ENCODE peak calls at places on chromosome 14, in seven cellular contexts. L is SK-N-SH, Z is HCT116, T is GM12878, I is K562, S is H1, R is HepG2. X is an unnamed sample.
A peak's percentile ranks its signal among the peaks of the same experiment; 100 is the strongest.

GRCh38 chr14:97298775-97299174 is 501.6 kb downstream of the VRK1 start:
- DNase-seq in I (no peak), L (no peak), R (no peak), T (no peak), S (no peak), Z (no peak), X (no peak)

GRCh38 chr14:37515761-37516160 is 79.3 kb downstream of the FOXA1 start:
- DNase-seq in Z (no peak), S (no peak), R (no peak), L (no peak), T (no peak), I (no peak), X (no peak)

GRCh38 chr14:50060871-50061663 is 55.3 kb downstream of the VCPKMT start:
- DNase-seq in I (peak; percentile 60), Z (no peak), R (peak; percentile 89), T (no peak), S (no peak), L (peak; percentile 66), X (peak; percentile 25)

GRCh38 chr14:61558271-61558670 is 137.0 kb upstream of the HIF1A start:
- DNase-seq in L (no peak), Z (no peak), R (no peak), S (no peak), I (no peak), T (no peak), X (no peak)

GRCh38 chr14:68293404-68293803 is 473.8 kb downstream of the RAD51B start:
- DNase-seq in S (no peak), L (no peak), I (no peak), T (no peak), R (no peak), Z (no peak), X (no peak)

GRCh38 chr14:105496831-105497591 is 6.0 kb downstream of the TEDC1 start:
- DNase-seq in T (no peak), L (no peak), S (no peak), I (no peak), R (no peak), Z (no peak), X (no peak)

GRCh38 chr14:26775765-26776577 is 178.1 kb upstream of the NOVA1 start:
- DNase-seq in R (no peak), Z (no peak), T (no peak), S (no peak), I (no peak), L (no peak), X (no peak)

GRCh38 chr14:36513451-36514277 is 6.4 kb downstream of the NKX2-1 start:
- DNase-seq in I (no peak), T (no peak), R (no peak), Z (no peak), L (peak; percentile 24), S (peak; percentile 80), X (no peak)

GRCh38 chr14:71236430-71236829 is 329.2 kb downstream of the PCNX1 start:
- DNase-seq in T (no peak), Z (no peak), S (no peak), I (no peak), L (peak; percentile 71), R (no peak), X (no peak)

GRCh38 chr14:24436355-24437019 is 6.1 kb downstream of the SDR39U1 start:
- DNase-seq in L (peak; percentile 83), S (no peak), Z (peak; percentile 50), T (no peak), I (peak; percentile 42), R (peak; percentile 83), X (peak; percentile 55)

GRCh38 chr14:81219821-81220487 is 805 bp downstream of the GTF2A1 start:
- DNase-seq in R (peak; percentile 6), T (no peak), S (peak; percentile 51), I (peak; percentile 40), Z (no peak), L (peak; percentile 61), X (peak; percentile 48)

GRCh38 chr14:20836668-20837338 is 34.2 kb upstream of the RNASE1 start:
- DNase-seq in S (no peak), R (peak; percentile 63), L (no peak), T (no peak), Z (peak; percentile 66), I (no peak), X (peak; percentile 79)

GRCh38 chr14:20578325-20578724 is 9.5 kb downstream of the RNASE11 start:
- DNase-seq in L (no peak), S (peak; percentile 59), T (no peak), I (no peak), R (no peak), Z (no peak), X (no peak)

GRCh38 chr14:89373185-89373584 is 43.8 kb downstream of the FOXN3 start:
- DNase-seq in L (no peak), S (no peak), Z (no peak), R (no peak), T (no peak), I (no peak), X (no peak)

GRCh38 chr14:89370781-89371180 is 46.3 kb downstream of the FOXN3 start:
- DNase-seq in S (no peak), I (no peak), R (peak; percentile 30), Z (no peak), T (no peak), L (no peak), X (no peak)

GRCh38 chr14:89369656-89370055 is 47.4 kb downstream of the FOXN3 start:
- DNase-seq in R (no peak), Z (no peak), I (no peak), S (no peak), T (no peak), L (no peak), X (no peak)

GRCh38 chr14:89372156-89372555 is 44.9 kb downstream of the FOXN3 start:
- DNase-seq in L (no peak), S (no peak), R (no peak), Z (no peak), I (no peak), T (no peak), X (no peak)

GRCh38 chr14:89371600-89371999 is 45.4 kb downstream of the FOXN3 start:
- DNase-seq in L (no peak), I (no peak), S (no peak), T (no peak), Z (no peak), R (no peak), X (no peak)
- TF ChIP-seq JUND in L (no peak), I (no peak), S (no peak), T (no peak), Z (no peak), R (no peak), X (no peak)

DNA sequence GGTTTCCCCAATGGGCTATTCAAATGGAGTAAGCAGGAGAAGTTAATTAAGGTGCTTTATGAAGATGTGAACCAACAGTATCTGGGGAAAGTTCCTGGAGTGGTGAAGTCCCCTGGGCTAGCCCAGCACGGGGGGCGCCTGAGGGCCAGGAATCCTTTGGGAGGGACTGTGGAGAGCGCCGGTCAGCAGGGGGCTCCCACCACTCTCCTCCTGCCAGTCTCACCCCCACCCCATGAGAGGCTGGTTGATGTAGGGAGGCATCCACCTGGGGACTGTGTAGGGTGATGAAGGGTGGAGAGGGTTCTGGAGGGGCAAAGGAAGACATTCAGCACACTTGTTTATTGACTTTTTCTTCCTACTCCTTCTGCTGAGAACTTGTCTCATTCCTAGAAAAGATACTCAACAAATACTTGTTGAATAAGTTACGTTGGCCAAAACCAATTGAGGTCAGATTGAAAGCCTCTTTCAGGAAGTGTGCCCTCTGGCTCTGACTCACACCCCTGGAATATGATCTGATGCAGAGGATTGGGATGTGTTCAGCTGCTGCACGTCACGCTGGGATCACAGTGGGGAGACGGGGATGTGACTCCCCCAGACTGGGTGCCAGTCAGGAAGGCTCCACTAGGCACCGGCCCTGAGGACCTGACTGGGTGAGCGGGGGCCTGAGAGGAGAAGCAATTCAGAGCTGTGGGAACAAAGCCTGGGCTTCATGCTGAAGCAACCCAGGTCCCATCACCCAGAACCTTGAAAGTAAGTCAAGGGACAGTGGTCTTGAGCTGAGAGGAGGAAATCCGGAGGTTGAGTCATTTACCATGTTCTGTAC is 4.2 kb downstream of the CEBPE start:
- DNase-seq in L (peak; percentile 43), S (no peak), I (peak; percentile 33), R (peak; percentile 52), Z (peak; percentile 42), T (no peak), X (peak; percentile 15)
- TF ChIP-seq JUND in L (peak; percentile 83), S (no peak), I (no peak), R (no peak), Z (peak; percentile 64), T (no peak), X (no peak)

GRCh38 chr14:100875861-100876590 is 27.5 kb downstream of the RTL1 start:
- DNase-seq in T (no peak), I (no peak), R (no peak), S (no peak), L (no peak), Z (no peak), X (no peak)
- TF ChIP-seq JUND in T (no peak), I (no peak), R (no peak), S (no peak), L (no peak), Z (no peak), X (no peak)

GRCh38 chr14:89340200-89340667 is 76.8 kb downstream of the FOXN3 start:
- DNase-seq in R (peak; percentile 76), S (no peak), T (no peak), L (no peak), I (no peak), Z (no peak), X (no peak)
- TF ChIP-seq JUND in R (no peak), S (no peak), T (no peak), L (no peak), I (no peak), Z (no peak), X (no peak)

GRCh38 chr14:55237999-55238680 is 33.1 kb upstream of the FBXO34 start:
- DNase-seq in L (no peak), R (no peak), I (no peak), S (no peak), T (no peak), Z (no peak), X (no peak)
- TF ChIP-seq JUND in L (no peak), R (no peak), I (no peak), S (no peak), T (no peak), Z (no peak), X (no peak)